ENCODE peak calls at places on chromosomes 7 and 10, in four cellular contexts. Z is HCEC 1CT, E is Daoy, H is A172. G is an unnamed sample.
A peak's percentile ranks its signal among the peaks of the same experiment; 100 is the strongest.

GRCh38 chr7:121752706-121753105 is 120.3 kb upstream of the PTPRZ1 start:
- DNase-seq in E (peak; percentile 19), H (peak; percentile 12), Z (peak; percentile 22), G (no peak)

GRCh38 chr7:44463169-44463808 is 27.2 kb downstream of the NUDCD3 start:
- DNase-seq in E (no peak), Z (peak; percentile 27), H (no peak), G (no peak)

GRCh38 chr10:29619273-29619672 is 15.5 kb downstream of the SVIL start:
- DNase-seq in Z (peak; percentile 65), H (no peak), E (peak; percentile 14), G (peak; percentile 41)

GRCh38 chr7:137626469-137627067 is 220.2 kb downstream of the DGKI start:
- DNase-seq in H (peak; percentile 53), Z (peak; percentile 20), E (peak; percentile 39), G (peak; percentile 22)

GRCh38 chr7:10412426-10413019 is 561.1 kb upstream of the PHF14 start:
- DNase-seq in H (peak; percentile 58), E (peak; percentile 11), Z (no peak), G (peak; percentile 3)

GRCh38 chr7:17769918-17770317 is 170.4 kb downstream of the SNX13 start:
- DNase-seq in E (peak; percentile 80), Z (peak; percentile 58), H (peak; percentile 71), G (peak; percentile 68)

GRCh38 chr10:79229081-79229541 is 118.2 kb upstream of the PPIF start:
- DNase-seq in Z (no peak), H (no peak), E (no peak), G (no peak)

GRCh38 chr10:83515001-83515400 is 624.3 kb upstream of the GHITM start:
- DNase-seq in E (no peak), Z (no peak), H (peak; percentile 26), G (no peak)

GRCh38 chr10:124565565-124566221 is 104.1 kb downstream of the LHPP start:
- DNase-seq in E (peak; percentile 31), H (no peak), Z (no peak), G (no peak)

GRCh38 chr10:120978589-120979252 is 127.6 kb downstream of the WDR11 start:
- DNase-seq in E (no peak), H (peak; percentile 1), Z (peak; percentile 5), G (peak; percentile 12)

GRCh38 chr7:12895296-12895695 is 207.9 kb downstream of the ARL4A start:
- DNase-seq in H (no peak), E (no peak), Z (no peak), G (no peak)

G was measured in HFFc6.